ENCODE peak calls at places on chromosomes 7 and 10, in seven cellular contexts. P, F, B, M, E, D and K are unnamed samples.

GRCh38 chr7:79137942-79138341 is 315.5 kb downstream of the MAGI2 start:
- DNase-seq in P (no peak), F (no peak), B (no peak), M (peak), E (peak), D (no peak), K (peak)

GRCh38 chr7:601573-602340 is 82.1 kb upstream of the PDGFA start:
- DNase-seq in P (peak), F (peak), B (no peak), M (no peak), E (no peak), D (no peak), K (no peak)

GRCh38 chr10:4067552-4068254 is 282.7 kb upstream of the KLF6 start:
- DNase-seq in P (peak), F (peak), B (no peak), M (no peak), E (no peak), D (no peak), K (no peak)

GRCh38 chr10:71326464-71326881 is 7.4 kb downstream of the SLC29A3 start:
- DNase-seq in P (no peak), F (peak), B (no peak), M (no peak), E (no peak), D (no peak), K (no peak)

GRCh38 chr7:150964593-150965111 is 13.5 kb downstream of the KCNH2 start:
- DNase-seq in P (no peak), F (peak), B (no peak), M (no peak), E (no peak), D (no peak), K (no peak)

GRCh38 chr7:31000161-31000693 is 36.5 kb downstream of the GHRHR start:
- DNase-seq in P (no peak), F (no peak), B (no peak), M (no peak), E (no peak), D (no peak), K (no peak)

GRCh38 chr7:87552351-87552750 is 48.3 kb downstream of the ABCB1 start:
- DNase-seq in P (no peak), F (no peak), B (no peak), M (no peak), E (no peak), D (no peak), K (no peak)

GRCh38 chr10:76879116-76879706 is 758.4 kb downstream of the KCNMA1 start:
- DNase-seq in P (no peak), F (no peak), B (no peak), M (no peak), E (no peak), D (no peak), K (no peak)

GRCh38 chr10:91006001-91006751 is 85.3 kb upstream of the ANKRD1 start:
- DNase-seq in P (peak), F (peak), B (peak), M (peak), E (no peak), D (no peak), K (peak)

GRCh38 chr10:71349401-71349800 is 30.3 kb downstream of the SLC29A3 start:
- DNase-seq in P (no peak), F (no peak), B (no peak), M (peak), E (no peak), D (no peak), K (peak)

GRCh38 chr10:33237736-33238624 is 96.5 kb downstream of the NRP1 start:
- DNase-seq in P (no peak), F (no peak), B (no peak), M (peak), E (peak), D (no peak), K (peak)

GRCh38 chr7:79713281-79713680 is 259.8 kb upstream of the MAGI2 start:
- DNase-seq in P (no peak), F (no peak), B (no peak), M (no peak), E (no peak), D (no peak), K (no peak)

GRCh38 chr7:92674379-92674778 is 84.2 kb upstream of the FAM133B start:
- DNase-seq in P (no peak), F (no peak), B (no peak), M (no peak), E (no peak), D (no peak), K (no peak)

GRCh38 chr7:133853706-133854276 is 273.3 kb upstream of the LRGUK start:
- DNase-seq in P (no peak), F (peak), B (peak), M (peak), E (peak), D (no peak), K (peak)

GRCh38 chr10:68559251-68559650 is 886 bp upstream of the TET1 start:
- DNase-seq in P (no peak), F (no peak), B (no peak), M (no peak), E (no peak), D (no peak), K (no peak)

GRCh38 chr7:55254596-55255500 is 110.3 kb upstream of the LANCL2 start:
- DNase-seq in P (peak), F (peak), B (no peak), M (peak), E (no peak), D (no peak), K (peak)

GRCh38 chr10:3874988-3875841 is 90.2 kb upstream of the KLF6 start:
- DNase-seq in P (no peak), F (peak), B (no peak), M (no peak), E (no peak), D (no peak), K (no peak)

GRCh38 chr10:112950714-112951348 is 784 bp downstream of the TCF7L2 start:
- DNase-seq in P (no peak), F (peak), B (no peak), M (peak), E (no peak), D (no peak), K (peak)

GRCh38 chr7:86978804-86979506 is 80.5 kb downstream of the ELAPOR2 start:
- DNase-seq in P (no peak), F (no peak), B (no peak), M (no peak), E (no peak), D (no peak), K (no peak)